ENCODE peak calls at places on chromosomes 1 and 21, in ten cellular contexts. One of them, this sample, is unnamed.

GRCh38 chr1:230067441-230067870 is 418 bp downstream of the GALNT2 start:
- DNase-seq in choroid plexus epithelial cell: peak; percentile 46
- DNase-seq in OCI-LY7: no peak
- DNase-seq in cardiac fibroblast: peak; percentile 59
- DNase-seq in mesendoderm: peak; percentile 53
- DNase-seq in tibial artery: no peak
- DNase-seq in PC-3: peak; percentile 49
- DNase-seq in AG04450: no peak
- DNase-seq in NB4: peak; percentile 66
- DNase-seq in astrocyte of the spinal cord: no peak
- DNase-seq in this sample: no peak

GRCh38 chr1:17606826-17607440 is 67.4 kb downstream of the ARHGEF10L start:
- DNase-seq in mesendoderm: peak; percentile 77
- DNase-seq in choroid plexus epithelial cell: peak; percentile 73
- DNase-seq in AG04450: peak; percentile 33
- DNase-seq in cardiac fibroblast: peak; percentile 80
- DNase-seq in astrocyte of the spinal cord: peak; percentile 63
- DNase-seq in NB4: peak; percentile 66
- DNase-seq in PC-3: peak; percentile 79
- DNase-seq in tibial artery: peak; percentile 79
- DNase-seq in OCI-LY7: peak; percentile 63
- DNase-seq in this sample: no peak

GRCh38 chr1:44235794-44236193 is 22.5 kb downstream of the DMAP1 start:
- DNase-seq in choroid plexus epithelial cell: no peak
- DNase-seq in PC-3: no peak
- DNase-seq in astrocyte of the spinal cord: no peak
- DNase-seq in tibial artery: no peak
- DNase-seq in AG04450: no peak
- DNase-seq in OCI-LY7: no peak
- DNase-seq in NB4: no peak
- DNase-seq in mesendoderm: no peak
- DNase-seq in cardiac fibroblast: no peak
- DNase-seq in this sample: no peak

GRCh38 chr1:226609836-226610455 is 61.4 kb downstream of the STUM start:
- DNase-seq in choroid plexus epithelial cell: no peak
- DNase-seq in mesendoderm: no peak
- DNase-seq in tibial artery: peak; percentile 16
- DNase-seq in PC-3: no peak
- DNase-seq in astrocyte of the spinal cord: no peak
- DNase-seq in cardiac fibroblast: peak; percentile 81
- DNase-seq in AG04450: no peak
- DNase-seq in NB4: peak; percentile 52
- DNase-seq in OCI-LY7: no peak
- DNase-seq in this sample: peak; percentile 59

GRCh38 chr1:18217398-18218043 is 109.9 kb downstream of the IGSF21 start:
- DNase-seq in mesendoderm: peak; percentile 80
- DNase-seq in choroid plexus epithelial cell: peak; percentile 23
- DNase-seq in AG04450: no peak
- DNase-seq in tibial artery: peak; percentile 24
- DNase-seq in NB4: peak; percentile 46
- DNase-seq in OCI-LY7: peak; percentile 67
- DNase-seq in astrocyte of the spinal cord: no peak
- DNase-seq in cardiac fibroblast: peak; percentile 5
- DNase-seq in PC-3: peak; percentile 39
- DNase-seq in this sample: no peak

GRCh38 chr1:205627956-205628355 is 3.9 kb downstream of the ELK4 start:
- DNase-seq in NB4: no peak
- DNase-seq in cardiac fibroblast: no peak
- DNase-seq in PC-3: no peak
- DNase-seq in mesendoderm: no peak
- DNase-seq in choroid plexus epithelial cell: no peak
- DNase-seq in AG04450: no peak
- DNase-seq in tibial artery: no peak
- DNase-seq in OCI-LY7: peak; percentile 8
- DNase-seq in astrocyte of the spinal cord: no peak
- DNase-seq in this sample: no peak

GRCh38 chr1:181094813-181095212 is 6.3 kb downstream of the IER5 start:
- DNase-seq in choroid plexus epithelial cell: peak; percentile 91
- DNase-seq in AG04450: peak; percentile 77
- DNase-seq in cardiac fibroblast: peak; percentile 97
- DNase-seq in tibial artery: no peak
- DNase-seq in OCI-LY7: no peak
- DNase-seq in PC-3: no peak
- DNase-seq in NB4: no peak
- DNase-seq in mesendoderm: peak; percentile 95
- DNase-seq in astrocyte of the spinal cord: peak; percentile 89
- DNase-seq in this sample: peak; percentile 93

GRCh38 chr1:23436520-23437354 is 12.2 kb upstream of the TCEA3 start:
- DNase-seq in tibial artery: no peak
- DNase-seq in AG04450: no peak
- DNase-seq in OCI-LY7: no peak
- DNase-seq in choroid plexus epithelial cell: no peak
- DNase-seq in cardiac fibroblast: no peak
- DNase-seq in PC-3: no peak
- DNase-seq in NB4: no peak
- DNase-seq in astrocyte of the spinal cord: no peak
- DNase-seq in mesendoderm: peak; percentile 91
- DNase-seq in this sample: no peak

GRCh38 chr1:48777219-48777895 is 666 bp upstream of the BEND5 start:
- DNase-seq in mesendoderm: peak; percentile 32
- DNase-seq in tibial artery: no peak
- DNase-seq in astrocyte of the spinal cord: no peak
- DNase-seq in AG04450: no peak
- DNase-seq in NB4: no peak
- DNase-seq in choroid plexus epithelial cell: no peak
- DNase-seq in OCI-LY7: no peak
- DNase-seq in PC-3: peak; percentile 28
- DNase-seq in cardiac fibroblast: no peak
- DNase-seq in this sample: no peak

GRCh38 chr1:58933599-58933926 is 149.7 kb upstream of the JUN start:
- DNase-seq in cardiac fibroblast: peak; percentile 36
- DNase-seq in OCI-LY7: no peak
- DNase-seq in tibial artery: no peak
- DNase-seq in choroid plexus epithelial cell: peak; percentile 48
- DNase-seq in astrocyte of the spinal cord: no peak
- DNase-seq in mesendoderm: no peak
- DNase-seq in NB4: peak; percentile 47
- DNase-seq in PC-3: no peak
- DNase-seq in AG04450: no peak
- DNase-seq in this sample: no peak

GRCh38 chr1:59225594-59225993 is 71.3 kb upstream of the FGGY start:
- DNase-seq in AG04450: no peak
- DNase-seq in OCI-LY7: no peak
- DNase-seq in mesendoderm: no peak
- DNase-seq in astrocyte of the spinal cord: no peak
- DNase-seq in PC-3: no peak
- DNase-seq in choroid plexus epithelial cell: no peak
- DNase-seq in NB4: no peak
- DNase-seq in tibial artery: no peak
- DNase-seq in cardiac fibroblast: no peak
- DNase-seq in this sample: no peak

GRCh38 chr1:53075206-53075605 is 13.2 kb downstream of the PODN start:
- DNase-seq in cardiac fibroblast: no peak
- DNase-seq in mesendoderm: no peak
- DNase-seq in PC-3: no peak
- DNase-seq in tibial artery: no peak
- DNase-seq in OCI-LY7: no peak
- DNase-seq in AG04450: no peak
- DNase-seq in astrocyte of the spinal cord: no peak
- DNase-seq in NB4: no peak
- DNase-seq in choroid plexus epithelial cell: no peak
- DNase-seq in this sample: no peak

GRCh38 chr1:5690878-5691277 is 301.3 kb downstream of the NPHP4 start:
- DNase-seq in tibial artery: no peak
- DNase-seq in astrocyte of the spinal cord: no peak
- DNase-seq in mesendoderm: no peak
- DNase-seq in OCI-LY7: no peak
- DNase-seq in PC-3: no peak
- DNase-seq in NB4: no peak
- DNase-seq in cardiac fibroblast: no peak
- DNase-seq in AG04450: no peak
- DNase-seq in choroid plexus epithelial cell: no peak
- DNase-seq in this sample: no peak

GRCh38 chr1:164607351-164607750 is 48.4 kb downstream of the PBX1 start:
- DNase-seq in cardiac fibroblast: no peak
- DNase-seq in NB4: no peak
- DNase-seq in astrocyte of the spinal cord: no peak
- DNase-seq in choroid plexus epithelial cell: no peak
- DNase-seq in PC-3: no peak
- DNase-seq in OCI-LY7: no peak
- DNase-seq in AG04450: no peak
- DNase-seq in mesendoderm: no peak
- DNase-seq in tibial artery: no peak
- DNase-seq in this sample: no peak
- H3K4me3 ChIP-seq in cardiac fibroblast: no peak overlapping the region
- H3K4me3 ChIP-seq in NB4: no peak overlapping the region
- H3K4me3 ChIP-seq in astrocyte of the spinal cord: no peak overlapping the region
- H3K4me3 ChIP-seq in choroid plexus epithelial cell: no peak overlapping the region
- H3K4me3 ChIP-seq in PC-3: no peak overlapping the region
- H3K4me3 ChIP-seq in OCI-LY7: no peak overlapping the region
- H3K4me3 ChIP-seq in AG04450: no peak overlapping the region
- H3K4me3 ChIP-seq in mesendoderm: no peak overlapping the region
- H3K4me3 ChIP-seq in tibial artery: no peak overlapping the region
- H3K4me3 ChIP-seq in this sample: no peak overlapping the region

GRCh38 chr21:43940329-43940653 is 71.8 kb upstream of the TRAPPC10 start:
- DNase-seq in NB4: no peak
- DNase-seq in choroid plexus epithelial cell: no peak
- DNase-seq in cardiac fibroblast: no peak
- DNase-seq in PC-3: no peak
- DNase-seq in astrocyte of the spinal cord: no peak
- DNase-seq in mesendoderm: no peak
- DNase-seq in tibial artery: no peak
- DNase-seq in AG04450: no peak
- DNase-seq in OCI-LY7: no peak
- DNase-seq in this sample: no peak

GRCh38 chr21:43937898-43938309 is 72.9 kb downstream of the AGPAT3 start:
- DNase-seq in choroid plexus epithelial cell: no peak
- DNase-seq in PC-3: no peak
- DNase-seq in OCI-LY7: peak; percentile 23
- DNase-seq in cardiac fibroblast: no peak
- DNase-seq in AG04450: no peak
- DNase-seq in NB4: peak; percentile 28
- DNase-seq in tibial artery: no peak
- DNase-seq in mesendoderm: no peak
- DNase-seq in astrocyte of the spinal cord: no peak
- DNase-seq in this sample: no peak

GRCh38 chr21:43937051-43937832 is 72.2 kb downstream of the AGPAT3 start:
- DNase-seq in PC-3: no peak
- DNase-seq in choroid plexus epithelial cell: no peak
- DNase-seq in OCI-LY7: no peak
- DNase-seq in astrocyte of the spinal cord: no peak
- DNase-seq in NB4: no peak
- DNase-seq in cardiac fibroblast: no peak
- DNase-seq in mesendoderm: no peak
- DNase-seq in AG04450: no peak
- DNase-seq in tibial artery: no peak
- DNase-seq in this sample: no peak

GRCh38 chr21:43939443-43940328 is 72.4 kb upstream of the TRAPPC10 start:
- DNase-seq in choroid plexus epithelial cell: no peak
- DNase-seq in mesendoderm: no peak
- DNase-seq in AG04450: no peak
- DNase-seq in OCI-LY7: no peak
- DNase-seq in NB4: no peak
- DNase-seq in astrocyte of the spinal cord: no peak
- DNase-seq in cardiac fibroblast: no peak
- DNase-seq in PC-3: no peak
- DNase-seq in tibial artery: no peak
- DNase-seq in this sample: no peak

GRCh38 chr21:43938751-43939442 is 73.2 kb upstream of the TRAPPC10 start:
- DNase-seq in tibial artery: peak; percentile 69
- DNase-seq in astrocyte of the spinal cord: peak; percentile 51
- DNase-seq in NB4: peak; percentile 75
- DNase-seq in OCI-LY7: peak; percentile 92
- DNase-seq in cardiac fibroblast: peak; percentile 72
- DNase-seq in PC-3: peak; percentile 64
- DNase-seq in mesendoderm: peak; percentile 83
- DNase-seq in AG04450: peak; percentile 11
- DNase-seq in choroid plexus epithelial cell: peak; percentile 81
- DNase-seq in this sample: no peak
- H3K4me3 ChIP-seq in tibial artery: peak overlapping the region; percentile 30
- H3K4me3 ChIP-seq in astrocyte of the spinal cord: peak overlapping the region; percentile 21
- H3K4me3 ChIP-seq in NB4: no peak overlapping the region
- H3K4me3 ChIP-seq in OCI-LY7: peak overlapping the region; percentile 66
- H3K4me3 ChIP-seq in cardiac fibroblast: peak overlapping the region; percentile 35
- H3K4me3 ChIP-seq in PC-3: peak overlapping the region; percentile 52
- H3K4me3 ChIP-seq in mesendoderm: no peak overlapping the region
- H3K4me3 ChIP-seq in AG04450: peak overlapping the region; percentile 36
- H3K4me3 ChIP-seq in choroid plexus epithelial cell: peak overlapping the region; percentile 59
- H3K4me3 ChIP-seq in this sample: peak overlapping the region; percentile 27

GRCh38 chr1:150560011-150560438 is 10.8 kb downstream of the ADAMTSL4 start:
- DNase-seq in astrocyte of the spinal cord: peak; percentile 55
- DNase-seq in OCI-LY7: peak; percentile 87
- DNase-seq in mesendoderm: peak; percentile 82
- DNase-seq in PC-3: peak; percentile 81
- DNase-seq in tibial artery: peak; percentile 79
- DNase-seq in NB4: peak; percentile 74
- DNase-seq in cardiac fibroblast: peak; percentile 71
- DNase-seq in choroid plexus epithelial cell: peak; percentile 70
- DNase-seq in AG04450: no peak
- DNase-seq in this sample: no peak

GRCh38 chr1:150559627-150560010 is 10.4 kb downstream of the ADAMTSL4 start:
- DNase-seq in astrocyte of the spinal cord: no peak
- DNase-seq in choroid plexus epithelial cell: no peak
- DNase-seq in mesendoderm: no peak
- DNase-seq in OCI-LY7: no peak
- DNase-seq in PC-3: no peak
- DNase-seq in cardiac fibroblast: no peak
- DNase-seq in tibial artery: no peak
- DNase-seq in NB4: no peak
- DNase-seq in AG04450: no peak
- DNase-seq in this sample: no peak

GRCh38 chr1:150560986-150561829 is 12.0 kb downstream of the ADAMTSL4 start:
- DNase-seq in NB4: peak; percentile 91
- DNase-seq in mesendoderm: peak; percentile 99
- DNase-seq in choroid plexus epithelial cell: peak; percentile 100
- DNase-seq in PC-3: peak; percentile 99
- DNase-seq in AG04450: peak; percentile 97
- DNase-seq in tibial artery: peak; percentile 96
- DNase-seq in astrocyte of the spinal cord: peak; percentile 99
- DNase-seq in OCI-LY7: peak; percentile 93
- DNase-seq in cardiac fibroblast: peak; percentile 99
- DNase-seq in this sample: peak; percentile 98

GRCh38 chr1:150561830-150562367 is 12.7 kb downstream of the ADAMTSL4 start:
- DNase-seq in NB4: peak; percentile 42
- DNase-seq in mesendoderm: peak; percentile 95
- DNase-seq in astrocyte of the spinal cord: peak; percentile 98
- DNase-seq in tibial artery: peak; percentile 93
- DNase-seq in PC-3: peak; percentile 91
- DNase-seq in choroid plexus epithelial cell: peak; percentile 98
- DNase-seq in AG04450: peak; percentile 81
- DNase-seq in OCI-LY7: peak; percentile 83
- DNase-seq in cardiac fibroblast: peak; percentile 95
- DNase-seq in this sample: peak; percentile 88

GRCh38 chr1:150560576-150560975 is 11.4 kb downstream of the ADAMTSL4 start:
- DNase-seq in astrocyte of the spinal cord: no peak
- DNase-seq in PC-3: no peak
- DNase-seq in AG04450: no peak
- DNase-seq in choroid plexus epithelial cell: no peak
- DNase-seq in cardiac fibroblast: no peak
- DNase-seq in mesendoderm: no peak
- DNase-seq in tibial artery: no peak
- DNase-seq in NB4: no peak
- DNase-seq in OCI-LY7: no peak
- DNase-seq in this sample: no peak
- H3K4me3 ChIP-seq in astrocyte of the spinal cord: peak overlapping the region; percentile 55
- H3K4me3 ChIP-seq in PC-3: peak overlapping the region; percentile 69
- H3K4me3 ChIP-seq in AG04450: peak overlapping the region; percentile 67
- H3K4me3 ChIP-seq in choroid plexus epithelial cell: peak overlapping the region; percentile 58
- H3K4me3 ChIP-seq in cardiac fibroblast: peak overlapping the region; percentile 52
- H3K4me3 ChIP-seq in mesendoderm: no peak overlapping the region
- H3K4me3 ChIP-seq in tibial artery: peak overlapping the region; percentile 51
- H3K4me3 ChIP-seq in NB4: no peak overlapping the region
- H3K4me3 ChIP-seq in OCI-LY7: peak overlapping the region; percentile 74
- H3K4me3 ChIP-seq in this sample: peak overlapping the region; percentile 48

GRCh38 chr1:209805875-209806760 is at the start of gene IRF6:
- DNase-seq in NB4: no peak
- DNase-seq in mesendoderm: peak; percentile 96
- DNase-seq in PC-3: peak; percentile 99
- DNase-seq in choroid plexus epithelial cell: peak; percentile 81
- DNase-seq in OCI-LY7: no peak
- DNase-seq in tibial artery: peak; percentile 82
- DNase-seq in AG04450: no peak
- DNase-seq in cardiac fibroblast: peak; percentile 55
- DNase-seq in astrocyte of the spinal cord: peak; percentile 62
- DNase-seq in this sample: no peak
- H3K4me3 ChIP-seq in NB4: no peak within 1 kb of the TSS
- H3K4me3 ChIP-seq in mesendoderm: peak within 1 kb of the TSS; percentile 81
- H3K4me3 ChIP-seq in PC-3: peak within 1 kb of the TSS; percentile 81
- H3K4me3 ChIP-seq in choroid plexus epithelial cell: peak within 1 kb of the TSS; percentile 54
- H3K4me3 ChIP-seq in OCI-LY7: no peak within 1 kb of the TSS
- H3K4me3 ChIP-seq in tibial artery: peak within 1 kb of the TSS; percentile 38
- H3K4me3 ChIP-seq in AG04450: peak within 1 kb of the TSS; percentile 54
- H3K4me3 ChIP-seq in cardiac fibroblast: peak within 1 kb of the TSS; percentile 41
- H3K4me3 ChIP-seq in astrocyte of the spinal cord: peak within 1 kb of the TSS; percentile 34
- H3K4me3 ChIP-seq in this sample: peak within 1 kb of the TSS; percentile 32